ENCODE peak calls at places on chromosomes 2 and 18, in ten cellular contexts. Z is WTC11; K is right atrium auricular region; P is Peyer's patch; D is cardiac muscle cell; L is uterus; N is cardiac fibroblast; H is thyroid gland; E is CD4-positive, alpha-beta T cell; W is epithelial cell of proximal tubule. S is an unnamed sample.
A peak's percentile ranks its signal among the peaks of the same experiment; 100 is the strongest.

GRCh38 chr18:75130591-75131274 is 78.2 kb downstream of the PTGR3 start:
- DNase-seq in K (peak; percentile 50), Z (no peak), W (no peak), L (no peak), D (peak; percentile 27), H (no peak), P (no peak), N (peak; percentile 11), E (no peak), S (no peak)

GRCh38 chr2:57943271-57943670 is 103.3 kb upstream of the VRK2 start:
- DNase-seq in H (no peak), P (no peak), W (no peak), N (peak; percentile 62), K (no peak), L (no peak), D (no peak), E (no peak), Z (no peak), S (no peak)

GRCh38 chr2:240557808-240558207 is at the start of gene ANKMY1:
- DNase-seq in Z (peak; percentile 94), W (no peak), K (no peak), H (peak; percentile 76), P (peak; percentile 84), N (peak; percentile 76), E (peak; percentile 61), L (no peak), D (peak; percentile 82), S (no peak)

GRCh38 chr2:209766613-209767012 is 5.0 kb upstream of the UNC80 start:
- DNase-seq in P (no peak), N (no peak), E (no peak), Z (no peak), D (no peak), K (no peak), L (no peak), H (no peak), W (no peak), S (no peak)

GRCh38 chr2:11375025-11375688 is 30.7 kb upstream of the ROCK2 start:
- DNase-seq in D (no peak), L (no peak), Z (no peak), E (no peak), N (no peak), K (no peak), W (no peak), H (no peak), P (no peak), S (no peak)

GRCh38 chr2:24083567-24084385 is 858 bp downstream of the TP53I3 start:
- DNase-seq in Z (peak; percentile 81), L (peak; percentile 72), H (no peak), D (peak; percentile 87), W (peak; percentile 41), E (peak; percentile 12), K (peak; percentile 81), N (peak; percentile 83), P (peak; percentile 97), S (peak; percentile 57)

GRCh38 chr2:137190411-137191190 is 425.3 kb downstream of the THSD7B start:
- DNase-seq in H (no peak), P (no peak), L (no peak), W (no peak), K (no peak), D (no peak), Z (no peak), E (no peak), N (peak; percentile 64), S (no peak)

GRCh38 chr2:174776223-174776622 is 12.0 kb upstream of the CHRNA1 start:
- DNase-seq in H (no peak), W (no peak), K (no peak), Z (peak; percentile 81), P (no peak), D (no peak), N (no peak), L (no peak), E (no peak), S (no peak)

GRCh38 chr18:49768051-49768391 is 45.3 kb downstream of the ACAA2 start:
- DNase-seq in W (no peak), D (peak; percentile 85), P (peak; percentile 74), N (peak; percentile 81), E (no peak), L (no peak), H (peak; percentile 88), K (no peak), Z (peak; percentile 80), S (no peak)

DNA sequence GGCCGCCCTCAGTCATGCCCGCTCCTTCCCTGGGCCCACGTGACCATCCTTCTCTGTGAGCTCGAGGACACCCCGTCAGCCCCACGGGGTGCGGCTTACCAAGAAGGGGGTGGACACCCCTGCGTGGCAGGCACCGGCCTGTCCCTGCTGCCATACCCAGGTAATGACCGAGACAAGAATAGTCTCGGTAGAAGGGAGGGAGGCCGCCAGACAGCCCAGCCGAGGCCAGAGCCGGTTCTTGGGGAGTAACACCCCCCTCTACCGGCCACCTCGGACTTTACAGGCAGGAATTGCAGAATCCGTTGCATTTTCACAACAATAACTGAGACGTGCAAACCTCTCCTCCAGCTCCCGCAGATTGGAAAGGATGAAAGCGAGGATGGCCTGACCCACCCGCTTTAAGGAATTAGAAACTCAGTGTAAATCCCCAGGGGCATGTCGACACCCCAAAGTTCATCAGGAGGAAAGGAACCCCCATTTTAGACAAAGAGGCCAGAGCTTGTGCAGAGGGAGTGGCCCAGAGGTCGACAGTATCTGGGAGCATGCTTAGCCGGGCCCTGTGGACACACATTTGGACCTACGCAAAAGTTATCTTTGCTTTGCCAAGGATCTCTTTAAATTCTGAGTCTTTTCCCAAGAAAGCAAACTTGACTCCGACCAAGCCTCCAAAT is 60.1 kb upstream of the GLI2 start:
- DNase-seq in D (peak; percentile 76), W (no peak), L (peak; percentile 38), N (peak; percentile 75), E (peak; percentile 25), K (peak; percentile 69), Z (peak; percentile 84), P (no peak), H (peak; percentile 83), S (no peak)
- TF ChIP-seq CTCF in D (peak; percentile 75), W (peak; percentile 78), L (peak; percentile 70), N (peak; percentile 86), E (peak; percentile 65), K (peak; percentile 59), Z (peak; percentile 81), P (peak; percentile 66), H (peak; percentile 77), S (peak; percentile 37)

GRCh38 chr2:54708584-54709340 is 14.7 kb upstream of the EML6 start:
- DNase-seq in L (no peak), W (no peak), K (no peak), D (peak; percentile 37), P (peak; percentile 78), N (no peak), E (no peak), H (peak; percentile 59), Z (peak; percentile 69), S (no peak)

GRCh38 chr2:54706622-54707021 is 16.8 kb upstream of the EML6 start:
- DNase-seq in W (no peak), K (no peak), Z (no peak), P (no peak), N (no peak), D (no peak), H (no peak), L (no peak), E (no peak), S (no peak)

GRCh38 chr2:54704238-54704637 is 19.2 kb upstream of the EML6 start:
- DNase-seq in H (no peak), K (no peak), W (no peak), P (no peak), L (no peak), N (no peak), Z (no peak), D (no peak), E (no peak), S (no peak)

GRCh38 chr2:54701029-54701428 is 22.4 kb upstream of the EML6 start:
- DNase-seq in P (no peak), Z (no peak), D (no peak), E (no peak), L (no peak), K (no peak), W (no peak), N (peak; percentile 41), H (no peak), S (no peak)

GRCh38 chr2:54704688-54705605 is 18.5 kb upstream of the EML6 start:
- DNase-seq in P (no peak), H (no peak), W (no peak), Z (no peak), L (no peak), N (peak; percentile 87), D (peak; percentile 82), E (no peak), K (no peak), S (no peak)
- TF ChIP-seq CTCF in P (peak; percentile 74), H (peak; percentile 51), W (peak; percentile 55), Z (no peak), L (peak; percentile 85), N (peak; percentile 28), D (peak; percentile 48), E (peak; percentile 77), K (peak; percentile 55), S (peak; percentile 77)

DNA sequence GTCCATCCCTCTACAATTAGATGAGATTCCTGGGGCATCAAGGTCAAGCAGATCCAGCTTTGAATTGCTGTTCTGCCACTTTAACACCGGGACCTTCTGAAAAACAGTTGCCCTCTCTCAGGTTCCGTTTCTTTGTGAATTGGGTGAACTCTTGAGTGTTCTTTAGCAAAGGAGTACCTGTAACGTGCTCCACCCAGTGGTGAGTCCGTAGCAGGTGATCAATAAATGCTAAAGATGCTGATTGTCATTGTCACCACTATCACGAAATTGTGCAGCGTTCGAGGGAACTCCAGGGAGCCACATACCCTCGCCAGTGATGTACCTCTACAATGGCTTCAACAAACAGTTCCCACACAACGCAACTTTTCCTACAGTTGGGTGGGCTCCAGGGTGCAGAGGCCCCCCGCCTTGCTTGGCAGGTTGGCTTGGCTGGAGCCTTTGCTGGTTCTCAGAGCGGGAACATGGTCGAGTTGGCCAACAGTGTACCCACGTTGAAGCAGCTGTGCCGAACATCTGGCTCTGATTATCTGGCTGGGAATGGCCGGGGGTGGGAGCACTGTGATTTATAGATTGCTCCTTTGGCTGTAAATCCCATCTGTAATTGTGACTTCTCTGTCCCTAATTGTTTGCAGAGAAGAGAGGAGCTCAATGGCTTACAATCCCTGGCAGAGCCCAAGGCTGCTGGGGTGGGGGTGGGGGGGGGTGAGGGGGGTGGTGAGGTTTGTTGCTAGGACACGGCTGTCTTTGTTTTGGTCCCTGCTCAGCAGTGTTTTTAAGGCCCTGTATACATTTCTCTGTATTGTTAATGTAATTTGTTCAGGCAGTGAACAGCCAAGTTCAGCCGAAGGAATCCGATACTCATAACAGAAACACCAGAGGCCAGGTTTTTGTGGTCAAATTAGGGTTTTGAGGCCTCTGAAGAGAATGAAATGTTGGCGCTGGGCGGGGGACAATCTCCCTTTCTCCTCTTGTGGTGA is 82.2 kb downstream of the TCF7L1 start:
- DNase-seq in P (no peak), W (no peak), E (no peak), N (peak; percentile 31), Z (no peak), D (peak; percentile 84), H (peak; percentile 35), K (no peak), L (peak; percentile 38), S (no peak)
- TF ChIP-seq CTCF in P (peak; percentile 36), W (peak; percentile 19), E (no peak), N (no peak), Z (no peak), D (no peak), H (peak; percentile 6), K (no peak), L (no peak), S (no peak)

DNA sequence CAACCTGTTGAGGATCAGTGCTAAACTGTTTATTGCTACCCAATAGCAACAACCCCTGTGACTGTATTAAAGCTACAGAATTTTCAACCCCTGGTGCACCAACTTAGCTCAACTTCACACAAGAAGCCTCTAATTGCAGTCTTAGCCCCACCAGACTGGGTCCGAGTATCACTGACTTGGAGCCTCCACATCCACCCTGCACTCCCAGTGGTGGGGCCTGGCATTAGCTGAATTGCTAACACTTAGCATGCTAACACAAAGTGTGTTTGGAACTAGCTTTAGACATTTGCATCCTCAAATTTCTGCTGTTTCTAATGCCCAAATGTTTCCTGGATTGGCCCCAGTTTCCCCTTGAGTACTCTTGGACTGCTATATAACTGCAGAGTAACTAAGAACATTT is 298.6 kb downstream of the AGPS start:
- DNase-seq in H (no peak), N (no peak), W (no peak), K (no peak), D (no peak), Z (no peak), P (no peak), E (no peak), L (no peak), S (no peak)
- TF ChIP-seq CTCF in H (no peak), N (no peak), W (peak; percentile 10), K (no peak), D (no peak), Z (no peak), P (no peak), E (no peak), L (no peak), S (no peak)

S was measured in esophagus squamous epithelium.